ENCODE peak calls at places on chromosomes 7 and 10, in eight cellular contexts. T is prostate gland, X is uterus, D is HCT116, V is esophagus squamous epithelium, M is tibial nerve, K is body of pancreas, W is endothelial cell of umbilical vein. I is an unnamed sample.

GRCh38 chr7:115805458-115805857 is 225.1 kb downstream of the TFEC start:
- DNase-seq in T (no peak), X (no peak), D (no peak), V (no peak), M (no peak), K (no peak), W (no peak), I (no peak)

GRCh38 chr10:24513155-24513554 is 210.5 kb downstream of the ARHGAP21 start:
- DNase-seq in T (no peak), X (no peak), D (no peak), V (no peak), M (no peak), K (no peak), W (no peak), I (no peak)

GRCh38 chr10:4267084-4267774 is 482.2 kb upstream of the KLF6 start:
- DNase-seq in T (no peak), X (no peak), D (peak), V (no peak), M (no peak), K (no peak), W (peak), I (no peak)

GRCh38 chr7:29113384-29114102 is 32.8 kb downstream of the CPVL start:
- DNase-seq in T (no peak), X (no peak), D (peak), V (no peak), M (no peak), K (peak), W (peak), I (peak)

GRCh38 chr7:123724725-123725381 is 23.9 kb downstream of the WASL start:
- DNase-seq in T (no peak), X (no peak), D (no peak), V (no peak), M (no peak), K (no peak), W (no peak), I (no peak)

GRCh38 chr7:17786314-17786852 is 153.9 kb downstream of the SNX13 start:
- DNase-seq in T (no peak), X (no peak), D (no peak), V (no peak), M (no peak), K (no peak), W (no peak), I (peak)

GRCh38 chr7:78345979-78346378 is 547.4 kb downstream of the PHTF2 start:
- DNase-seq in T (no peak), X (no peak), D (no peak), V (no peak), M (no peak), K (peak), W (no peak), I (no peak)

GRCh38 chr10:116352125-116352524 is 27.9 kb downstream of the CCDC172 start:
- DNase-seq in T (no peak), X (no peak), D (no peak), V (no peak), M (no peak), K (no peak), W (no peak), I (no peak)

GRCh38 chr10:119337796-119338432 is 130.5 kb downstream of the GRK5 start:
- DNase-seq in T (no peak), X (no peak), D (no peak), V (no peak), M (no peak), K (no peak), W (peak), I (no peak)

GRCh38 chr7:129315916-129316315 is 91.1 kb downstream of the AHCYL2 start:
- DNase-seq in T (peak), X (no peak), D (no peak), V (no peak), M (no peak), K (no peak), W (no peak), I (no peak)

GRCh38 chr10:4688620-4689019 is 137.4 kb upstream of the AKR1E2 start:
- DNase-seq in T (no peak), X (no peak), D (no peak), V (no peak), M (no peak), K (no peak), W (peak), I (no peak)

GRCh38 chr7:65397730-65398142 is 24.1 kb downstream of the ZNF92 start:
- DNase-seq in T (no peak), X (no peak), D (no peak), V (no peak), M (no peak), K (no peak), W (no peak), I (no peak)

GRCh38 chr10:119693262-119693957 is 32.4 kb upstream of the INPP5F start:
- DNase-seq in T (no peak), X (no peak), D (no peak), V (no peak), M (no peak), K (no peak), W (no peak), I (no peak)

GRCh38 chr10:35447693-35448407 is 111.5 kb downstream of the CCNY start:
- DNase-seq in T (peak), X (no peak), D (peak), V (no peak), M (no peak), K (no peak), W (peak), I (peak)

GRCh38 chr10:97866524-97867219 is 17.0 kb downstream of the GOLGA7B start:
- DNase-seq in T (no peak), X (no peak), D (no peak), V (no peak), M (no peak), K (no peak), W (no peak), I (no peak)

GRCh38 chr10:119494224-119495060 is 48.1 kb downstream of the RGS10 start:
- DNase-seq in T (peak), X (no peak), D (no peak), V (no peak), M (no peak), K (no peak), W (no peak), I (no peak)

GRCh38 chr10:60848126-60848525 is 69.8 kb downstream of the CDK1 start:
- DNase-seq in T (no peak), X (peak), D (no peak), V (no peak), M (peak), K (no peak), W (peak), I (no peak)

GRCh38 chr10:13671874-13672273 is 85.1 kb downstream of the PRPF18 start:
- DNase-seq in T (no peak), X (no peak), D (no peak), V (no peak), M (no peak), K (no peak), W (no peak), I (no peak)

GRCh38 chr10:124493191-124493936 is 31.7 kb downstream of the LHPP start:
- DNase-seq in T (no peak), X (no peak), D (no peak), V (no peak), M (no peak), K (no peak), W (no peak), I (no peak)

GRCh38 chr10:115854740-115855435 is 418.1 kb downstream of the GFRA1 start:
- DNase-seq in T (no peak), X (no peak), D (no peak), V (no peak), M (no peak), K (no peak), W (no peak), I (no peak)

GRCh38 chr10:90075995-90076394 is 374.6 kb downstream of the KIF20B start:
- DNase-seq in T (no peak), X (no peak), D (no peak), V (no peak), M (no peak), K (no peak), W (no peak), I (no peak)

GRCh38 chr7:44631458-44632115 is 25.2 kb downstream of the OGDH start:
- DNase-seq in T (no peak), X (no peak), D (no peak), V (no peak), M (no peak), K (no peak), W (peak), I (no peak)

GRCh38 chr10:34495938-34496337 is 319.2 kb downstream of the PARD3 start:
- DNase-seq in T (no peak), X (no peak), D (no peak), V (no peak), M (no peak), K (peak), W (no peak), I (no peak)

GRCh38 chr7:27091936-27092752 is 3.7 kb downstream of the HOXA1 start:
- DNase-seq in T (no peak), X (no peak), D (no peak), V (no peak), M (no peak), K (no peak), W (no peak), I (no peak)

GRCh38 chr10:103584216-103585010 is 90.9 kb downstream of the NEURL1 start:
- DNase-seq in T (no peak), X (no peak), D (no peak), V (no peak), M (no peak), K (no peak), W (no peak), I (no peak)

GRCh38 chr7:155298834-155299538 is 1.3 kb downstream of the INSIG1 start:
- DNase-seq in T (peak), X (peak), D (peak), V (peak), M (peak), K (peak), W (peak), I (peak)

GRCh38 chr7:20794676-20795075 is 8.0 kb upstream of the SP8 start:
- DNase-seq in T (no peak), X (no peak), D (no peak), V (no peak), M (no peak), K (no peak), W (no peak), I (no peak)

GRCh38 chr7:25180946-25181345 is 47.3 kb downstream of the NPVF start:
- DNase-seq in T (no peak), X (no peak), D (no peak), V (no peak), M (no peak), K (no peak), W (no peak), I (no peak)
- H3K4me3 ChIP-seq in T (no peak), X (peak), D (no peak), V (peak), M (no peak), K (no peak), W (no peak), I (no peak)

GRCh38 chr10:101262147-101262546 is 32.9 kb upstream of the LBX1 start:
- DNase-seq in T (no peak), X (no peak), D (no peak), V (no peak), M (no peak), K (no peak), W (no peak), I (no peak)

GRCh38 chr10:101257121-101257890 is 28.0 kb upstream of the LBX1 start:
- DNase-seq in T (no peak), X (no peak), D (no peak), V (no peak), M (no peak), K (no peak), W (no peak), I (no peak)

GRCh38 chr10:101260764-101261341 is 31.6 kb upstream of the LBX1 start:
- DNase-seq in T (no peak), X (no peak), D (no peak), V (no peak), M (no peak), K (no peak), W (no peak), I (no peak)

GRCh38 chr10:101261702-101262101 is 32.4 kb upstream of the LBX1 start:
- DNase-seq in T (no peak), X (no peak), D (no peak), V (no peak), M (no peak), K (no peak), W (no peak), I (no peak)

GRCh38 chr10:101258179-101258885 is 29.1 kb upstream of the LBX1 start:
- DNase-seq in T (no peak), X (no peak), D (peak), V (no peak), M (no peak), K (no peak), W (no peak), I (no peak)
- TF ChIP-seq CTCF in T (no peak), X (no peak), D (no peak), V (no peak), M (no peak), K (no peak), W (no peak), I (no peak)

GRCh38 chr10:3066317-3066931 is 924 bp upstream of the PFKP start:
- DNase-seq in T (no peak), X (no peak), D (no peak), V (no peak), M (no peak), K (no peak), W (no peak), I (no peak)

GRCh38 chr10:3067859-3068179 is 471 bp downstream of the PFKP start:
- DNase-seq in T (no peak), X (no peak), D (no peak), V (no peak), M (no peak), K (no peak), W (no peak), I (no peak)

GRCh38 chr10:3068201-3068967 is 1.0 kb downstream of the PFKP start:
- DNase-seq in T (peak), X (peak), D (no peak), V (no peak), M (peak), K (peak), W (peak), I (peak)

GRCh38 chr10:3065622-3066021 is 1.7 kb upstream of the PFKP start:
- DNase-seq in T (no peak), X (no peak), D (no peak), V (no peak), M (no peak), K (no peak), W (no peak), I (no peak)

GRCh38 chr10:3067045-3067858 is at the start of gene PFKP:
- DNase-seq in T (peak), X (peak), D (no peak), V (no peak), M (no peak), K (peak), W (no peak), I (no peak)
- TF ChIP-seq POLR2A in T (peak), X (peak), D (peak), V (peak), M (peak), K (peak), W (peak), I (no peak)

GRCh38 chr10:17028843-17029580 is 100.6 kb downstream of the CUBN start:
- DNase-seq in T (no peak), X (no peak), D (no peak), V (no peak), M (no peak), K (no peak), W (no peak), I (no peak)
- H3K4me3 ChIP-seq in T (no peak), X (no peak), D (peak), V (no peak), M (no peak), K (no peak), W (peak), I (no peak)

GRCh38 chr10:72245949-72246525 is 27.7 kb upstream of the DDIT4 start:
- DNase-seq in T (no peak), X (no peak), D (no peak), V (no peak), M (no peak), K (no peak), W (no peak), I (no peak)

GRCh38 chr10:72241853-72242252 is 25.8 kb upstream of the ASCC1 start:
- DNase-seq in T (no peak), X (no peak), D (no peak), V (no peak), M (no peak), K (no peak), W (no peak), I (no peak)

GRCh38 chr10:72242675-72243074 is 26.6 kb upstream of the ASCC1 start:
- DNase-seq in T (peak), X (peak), D (no peak), V (no peak), M (peak), K (peak), W (peak), I (peak)

GRCh38 chr10:72244573-72245038 is 28.5 kb upstream of the ASCC1 start:
- DNase-seq in T (no peak), X (no peak), D (no peak), V (no peak), M (no peak), K (no peak), W (no peak), I (no peak)

DNA sequence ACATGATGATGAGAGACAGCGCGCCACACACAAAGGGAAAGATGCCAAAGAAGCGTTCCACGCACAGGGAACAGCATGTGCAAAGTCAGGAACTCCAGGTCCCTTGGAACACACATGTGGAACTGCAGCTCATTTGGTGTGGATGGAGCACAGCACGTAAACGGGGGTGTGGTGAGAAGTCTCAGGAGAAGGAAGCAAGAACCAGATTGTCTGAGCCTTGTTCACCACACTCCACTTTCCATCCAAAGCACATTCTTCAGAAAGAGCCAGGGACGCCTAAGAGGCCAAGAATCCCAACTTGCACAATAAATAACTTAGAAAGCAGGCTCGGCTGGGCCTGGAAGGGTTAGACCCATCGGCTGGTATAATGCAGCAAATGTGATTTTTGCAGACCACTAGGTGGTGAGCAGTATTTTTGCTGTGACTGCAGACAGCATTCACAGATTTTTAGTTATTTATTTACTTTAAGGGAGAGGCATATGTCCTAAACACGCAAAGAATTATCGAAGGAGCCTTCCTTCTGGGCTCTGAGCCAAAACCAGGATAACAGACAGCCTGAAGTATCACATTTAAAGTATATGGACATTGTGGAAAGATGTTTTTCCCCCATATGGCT is 27.9 kb upstream of the ASCC1 start:
- DNase-seq in T (peak), X (peak), D (no peak), V (no peak), M (peak), K (no peak), W (peak), I (peak)
- TF ChIP-seq CTCF in T (peak), X (peak), D (peak), V (peak), M (no peak), K (no peak), W (peak), I (no peak)

DNA sequence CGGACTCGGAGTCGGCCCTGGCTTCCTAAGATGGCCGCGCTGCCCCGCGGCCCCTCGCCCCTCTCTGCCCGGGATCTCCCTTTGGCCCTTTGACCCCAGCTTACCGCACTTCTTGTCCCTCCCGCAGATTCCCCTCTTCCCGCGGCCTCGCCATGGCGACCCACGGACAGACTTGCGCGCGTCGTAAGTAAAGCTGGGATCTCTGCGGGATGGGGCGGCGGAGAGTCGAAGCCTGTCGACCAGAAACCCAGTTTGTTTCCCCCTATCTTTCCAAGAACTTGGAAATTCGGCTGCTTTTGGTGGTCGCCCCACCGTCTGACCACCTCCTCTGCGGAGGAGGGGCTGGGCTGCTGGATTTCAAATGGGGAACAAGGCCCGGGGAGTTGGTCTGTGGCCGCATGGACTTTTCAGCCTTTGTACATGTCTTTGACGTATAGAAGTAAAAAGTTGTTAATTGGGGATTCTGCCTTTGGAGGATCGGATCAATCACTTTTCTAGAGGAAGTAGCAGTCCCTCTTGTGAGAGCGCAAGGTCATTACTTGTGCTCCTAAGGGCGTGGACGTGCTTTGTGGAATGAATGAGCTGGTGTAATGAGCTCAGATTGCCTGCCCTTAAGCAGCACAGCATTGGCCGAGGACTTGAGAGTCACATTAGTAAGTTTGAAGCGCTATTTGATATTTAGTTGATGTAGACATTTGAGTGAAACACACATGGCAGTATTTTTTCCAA is 575 bp downstream of the VDAC2 start:
- DNase-seq in T (no peak), X (no peak), D (no peak), V (no peak), M (no peak), K (no peak), W (peak), I (no peak)
- TF ChIP-seq POLR2A in T (no peak), X (no peak), D (no peak), V (peak), M (no peak), K (no peak), W (no peak), I (no peak)

GRCh38 chr7:79862447-79862846 is 272.2 kb upstream of the GNAI1 start:
- DNase-seq in T (no peak), X (no peak), D (no peak), V (no peak), M (no peak), K (no peak), W (no peak), I (no peak)

GRCh38 chr7:79872171-79872570 is 262.5 kb upstream of the GNAI1 start:
- DNase-seq in T (no peak), X (no peak), D (no peak), V (no peak), M (no peak), K (no peak), W (no peak), I (no peak)

GRCh38 chr7:79868010-79868409 is 266.6 kb upstream of the GNAI1 start:
- DNase-seq in T (no peak), X (no peak), D (no peak), V (no peak), M (no peak), K (no peak), W (no peak), I (no peak)
- H3K4me3 ChIP-seq in T (no peak), X (no peak), D (no peak), V (no peak), M (no peak), K (no peak), W (no peak), I (no peak)

DNA sequence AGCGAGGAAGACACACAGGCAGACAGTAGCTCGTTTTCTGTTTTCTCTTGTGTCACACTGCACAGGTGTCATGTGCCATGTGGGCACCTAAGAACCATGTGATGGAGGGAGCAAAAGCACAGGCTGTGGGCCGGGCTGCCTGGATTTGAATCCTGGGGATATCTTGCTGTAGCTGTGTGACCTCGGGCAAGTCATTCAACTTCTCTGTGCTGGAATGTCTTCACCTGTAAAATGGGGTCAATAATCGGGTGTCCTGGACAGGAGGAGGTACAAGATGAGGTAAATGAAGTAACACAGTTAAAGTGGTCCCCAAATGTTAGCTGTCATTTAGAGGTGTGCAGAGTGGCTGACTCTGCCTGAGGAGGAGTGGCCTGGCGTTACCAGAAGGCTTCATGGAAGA is 246.9 kb downstream of the RPS24 start:
- DNase-seq in T (no peak), X (no peak), D (no peak), V (no peak), M (no peak), K (no peak), W (no peak), I (no peak)
- TF ChIP-seq CTCF in T (no peak), X (no peak), D (no peak), V (no peak), M (no peak), K (no peak), W (no peak), I (no peak)

DNA sequence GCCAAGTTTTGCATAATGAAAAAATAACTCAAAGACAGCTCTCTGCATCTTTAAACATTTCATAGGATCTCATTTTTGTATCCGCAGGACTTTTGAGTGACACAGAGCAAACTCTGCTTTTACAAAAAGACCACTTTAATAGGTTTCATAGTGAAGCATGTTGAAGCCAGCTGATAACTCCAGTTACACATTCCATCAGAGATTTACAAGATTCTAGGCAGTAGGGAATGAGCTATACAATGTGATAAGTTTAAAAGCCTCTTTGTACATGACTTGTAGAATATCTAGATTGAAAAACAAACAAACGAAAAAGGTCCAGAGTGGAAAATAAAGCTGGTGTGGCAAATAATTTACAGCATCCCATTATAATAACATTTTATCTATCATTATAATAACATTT is 2.2 kb downstream of the PRKG1 start:
- DNase-seq in T (no peak), X (no peak), D (no peak), V (no peak), M (no peak), K (no peak), W (no peak), I (no peak)
- TF ChIP-seq POLR2A in T (no peak), X (no peak), D (no peak), V (no peak), M (no peak), K (no peak), W (no peak), I (no peak)